ENCODE peak calls at places on chromosomes 6 and 20, in five cellular contexts. One of them, this sample, is unnamed.

GRCh38 chr6:12026120-12026519 is 14.0 kb downstream of the HIVEP1 start:
- DNase-seq in heart right ventricle: no peak
- DNase-seq in neuronal stem cell: no peak
- DNase-seq in fibroblast of lung: no peak
- DNase-seq in sigmoid colon: no peak
- DNase-seq in this sample: no peak

GRCh38 chr6:52417675-52418111 is 2.4 kb upstream of the EFHC1 start:
- DNase-seq in heart right ventricle: no peak
- DNase-seq in fibroblast of lung: peak; percentile 90
- DNase-seq in neuronal stem cell: no peak
- DNase-seq in sigmoid colon: no peak
- DNase-seq in this sample: no peak

GRCh38 chr20:2446845-2447244 is 23.7 kb downstream of the SNRPB start:
- DNase-seq in fibroblast of lung: no peak
- DNase-seq in neuronal stem cell: no peak
- DNase-seq in heart right ventricle: no peak
- DNase-seq in sigmoid colon: no peak
- DNase-seq in this sample: no peak

GRCh38 chr20:25009218-25010145 is 16.9 kb upstream of the APMAP start:
- DNase-seq in neuronal stem cell: no peak
- DNase-seq in fibroblast of lung: peak; percentile 57
- DNase-seq in sigmoid colon: peak; percentile 60
- DNase-seq in heart right ventricle: no peak
- DNase-seq in this sample: peak; percentile 9

GRCh38 chr6:169894377-169894960 is 143.0 kb downstream of the ERMARD start:
- DNase-seq in sigmoid colon: no peak
- DNase-seq in neuronal stem cell: no peak
- DNase-seq in fibroblast of lung: no peak
- DNase-seq in heart right ventricle: no peak
- DNase-seq in this sample: no peak

GRCh38 chr6:149168968-149169367 is 148.5 kb upstream of the TAB2 start:
- DNase-seq in heart right ventricle: no peak
- DNase-seq in neuronal stem cell: no peak
- DNase-seq in sigmoid colon: no peak
- DNase-seq in fibroblast of lung: no peak
- DNase-seq in this sample: no peak

GRCh38 chr6:128882991-128883571 is at the start of gene LAMA2:
- DNase-seq in sigmoid colon: peak; percentile 92
- DNase-seq in fibroblast of lung: peak; percentile 76
- DNase-seq in neuronal stem cell: peak; percentile 56
- DNase-seq in heart right ventricle: peak; percentile 88
- DNase-seq in this sample: peak; percentile 86

GRCh38 chr6:16276991-16277981 is 38.9 kb downstream of the GMPR start:
- DNase-seq in fibroblast of lung: peak; percentile 94
- DNase-seq in heart right ventricle: peak; percentile 70
- DNase-seq in sigmoid colon: peak; percentile 72
- DNase-seq in neuronal stem cell: peak; percentile 51
- DNase-seq in this sample: peak; percentile 85

GRCh38 chr6:10418361-10418861 is 3.5 kb upstream of the TFAP2A start:
- DNase-seq in sigmoid colon: no peak
- DNase-seq in fibroblast of lung: no peak
- DNase-seq in heart right ventricle: no peak
- DNase-seq in neuronal stem cell: no peak
- DNase-seq in this sample: no peak

GRCh38 chr6:52407467-52407866 is 12.7 kb upstream of the EFHC1 start:
- DNase-seq in heart right ventricle: no peak
- DNase-seq in fibroblast of lung: peak; percentile 56
- DNase-seq in neuronal stem cell: peak; percentile 36
- DNase-seq in sigmoid colon: no peak
- DNase-seq in this sample: no peak

GRCh38 chr6:8434727-8435092 is 635 bp downstream of the SLC35B3 start:
- DNase-seq in sigmoid colon: no peak
- DNase-seq in fibroblast of lung: no peak
- DNase-seq in neuronal stem cell: no peak
- DNase-seq in heart right ventricle: no peak
- DNase-seq in this sample: no peak

GRCh38 chr6:151021878-151022277 is 156.4 kb downstream of the MTHFD1L start:
- DNase-seq in fibroblast of lung: peak; percentile 17
- DNase-seq in neuronal stem cell: no peak
- DNase-seq in heart right ventricle: no peak
- DNase-seq in sigmoid colon: no peak
- DNase-seq in this sample: no peak

GRCh38 chr6:68728580-68728979 is 93.5 kb downstream of the ADGRB3 start:
- DNase-seq in heart right ventricle: no peak
- DNase-seq in neuronal stem cell: no peak
- DNase-seq in sigmoid colon: no peak
- DNase-seq in fibroblast of lung: no peak
- DNase-seq in this sample: no peak

GRCh38 chr6:69026243-69026642 is 391.2 kb downstream of the ADGRB3 start:
- DNase-seq in sigmoid colon: no peak
- DNase-seq in heart right ventricle: no peak
- DNase-seq in fibroblast of lung: peak; percentile 85
- DNase-seq in neuronal stem cell: no peak
- DNase-seq in this sample: no peak

GRCh38 chr20:33164763-33165095 is 3.2 kb upstream of the BPIFA2 start:
- DNase-seq in heart right ventricle: no peak
- DNase-seq in fibroblast of lung: no peak
- DNase-seq in neuronal stem cell: no peak
- DNase-seq in sigmoid colon: no peak
- DNase-seq in this sample: no peak

GRCh38 chr6:23477576-23477975 is 648.4 kb upstream of the NRSN1 start:
- DNase-seq in sigmoid colon: no peak
- DNase-seq in fibroblast of lung: no peak
- DNase-seq in heart right ventricle: no peak
- DNase-seq in neuronal stem cell: no peak
- DNase-seq in this sample: no peak

GRCh38 chr6:129215246-129215645 is 332.3 kb downstream of the LAMA2 start:
- DNase-seq in neuronal stem cell: no peak
- DNase-seq in sigmoid colon: no peak
- DNase-seq in fibroblast of lung: no peak
- DNase-seq in heart right ventricle: no peak
- DNase-seq in this sample: no peak

GRCh38 chr6:80789912-80790635 is 683.6 kb downstream of the BCKDHB start:
- DNase-seq in sigmoid colon: no peak
- DNase-seq in neuronal stem cell: no peak
- DNase-seq in heart right ventricle: no peak
- DNase-seq in fibroblast of lung: peak; percentile 18
- DNase-seq in this sample: no peak

GRCh38 chr20:23078994-23079364 is 7.1 kb downstream of the CD93 start:
- DNase-seq in heart right ventricle: no peak
- DNase-seq in sigmoid colon: peak; percentile 58
- DNase-seq in fibroblast of lung: no peak
- DNase-seq in neuronal stem cell: no peak
- DNase-seq in this sample: no peak

GRCh38 chr6:85866758-85867401 is 224.2 kb upstream of the SYNCRIP start:
- DNase-seq in fibroblast of lung: no peak
- DNase-seq in sigmoid colon: no peak
- DNase-seq in heart right ventricle: no peak
- DNase-seq in neuronal stem cell: no peak
- DNase-seq in this sample: no peak

GRCh38 chr20:51275816-51276215 is 252.9 kb upstream of the KCNG1 start:
- DNase-seq in neuronal stem cell: no peak
- DNase-seq in fibroblast of lung: peak; percentile 38
- DNase-seq in sigmoid colon: no peak
- DNase-seq in heart right ventricle: no peak
- DNase-seq in this sample: no peak

GRCh38 chr6:93787841-93788240 is 368.5 kb upstream of the EPHA7 start:
- DNase-seq in neuronal stem cell: no peak
- DNase-seq in sigmoid colon: no peak
- DNase-seq in heart right ventricle: no peak
- DNase-seq in fibroblast of lung: peak; percentile 55
- DNase-seq in this sample: no peak

GRCh38 chr6:105474234-105474633 is 71.4 kb upstream of the PREP start:
- DNase-seq in heart right ventricle: no peak
- DNase-seq in sigmoid colon: no peak
- DNase-seq in fibroblast of lung: peak; percentile 30
- DNase-seq in neuronal stem cell: no peak
- DNase-seq in this sample: no peak

GRCh38 chr6:111861321-111861938 is 11.8 kb downstream of the FYN start:
- DNase-seq in fibroblast of lung: no peak
- DNase-seq in neuronal stem cell: no peak
- DNase-seq in sigmoid colon: no peak
- DNase-seq in heart right ventricle: no peak
- DNase-seq in this sample: no peak

GRCh38 chr6:34344314-34344713 is 48.2 kb downstream of the NUDT3 start:
- DNase-seq in sigmoid colon: no peak
- DNase-seq in neuronal stem cell: no peak
- DNase-seq in fibroblast of lung: no peak
- DNase-seq in heart right ventricle: no peak
- DNase-seq in this sample: no peak

GRCh38 chr6:167210375-167211295 is 52.9 kb upstream of the GPR31 start:
- DNase-seq in fibroblast of lung: peak; percentile 29
- DNase-seq in sigmoid colon: peak; percentile 81
- DNase-seq in neuronal stem cell: no peak
- DNase-seq in heart right ventricle: no peak
- DNase-seq in this sample: no peak

GRCh38 chr20:32190608-32191415 is 16.7 kb downstream of the PLAGL2 start:
- DNase-seq in fibroblast of lung: no peak
- DNase-seq in sigmoid colon: no peak
- DNase-seq in neuronal stem cell: no peak
- DNase-seq in heart right ventricle: no peak
- DNase-seq in this sample: peak; percentile 19

GRCh38 chr6:17866876-17867444 is 120.5 kb downstream of the KIF13A start:
- DNase-seq in sigmoid colon: no peak
- DNase-seq in heart right ventricle: no peak
- DNase-seq in neuronal stem cell: no peak
- DNase-seq in fibroblast of lung: no peak
- DNase-seq in this sample: no peak

GRCh38 chr6:119148102-119148824 is 69.8 kb upstream of the FAM184A start:
- DNase-seq in fibroblast of lung: peak; percentile 83
- DNase-seq in heart right ventricle: no peak
- DNase-seq in sigmoid colon: no peak
- DNase-seq in neuronal stem cell: peak; percentile 47
- DNase-seq in this sample: no peak

GRCh38 chr6:94088870-94089269 is 669.5 kb upstream of the EPHA7 start:
- DNase-seq in fibroblast of lung: no peak
- DNase-seq in heart right ventricle: no peak
- DNase-seq in neuronal stem cell: no peak
- DNase-seq in sigmoid colon: no peak
- DNase-seq in this sample: no peak

GRCh38 chr6:73640179-73640750 is 13.5 kb downstream of the SLC17A5 start:
- DNase-seq in sigmoid colon: no peak
- DNase-seq in neuronal stem cell: no peak
- DNase-seq in heart right ventricle: no peak
- DNase-seq in fibroblast of lung: peak; percentile 61
- DNase-seq in this sample: no peak

GRCh38 chr6:166955121-166955864 is 1.1 kb downstream of the RNASET2 start:
- DNase-seq in heart right ventricle: peak; percentile 24
- DNase-seq in sigmoid colon: peak; percentile 73
- DNase-seq in neuronal stem cell: peak; percentile 12
- DNase-seq in fibroblast of lung: no peak
- DNase-seq in this sample: peak; percentile 58

GRCh38 chr6:134379086-134379485 is 61.2 kb upstream of the SGK1 start:
- DNase-seq in fibroblast of lung: no peak
- DNase-seq in sigmoid colon: no peak
- DNase-seq in heart right ventricle: no peak
- DNase-seq in neuronal stem cell: no peak
- DNase-seq in this sample: no peak

GRCh38 chr6:84967389-84967788 is 203.0 kb upstream of the TBX18 start:
- DNase-seq in neuronal stem cell: no peak
- DNase-seq in heart right ventricle: no peak
- DNase-seq in fibroblast of lung: no peak
- DNase-seq in sigmoid colon: no peak
- DNase-seq in this sample: no peak

GRCh38 chr6:445571-446417 is 54.2 kb downstream of the IRF4 start:
- DNase-seq in sigmoid colon: no peak
- DNase-seq in neuronal stem cell: no peak
- DNase-seq in heart right ventricle: no peak
- DNase-seq in fibroblast of lung: no peak
- DNase-seq in this sample: peak; percentile 49

GRCh38 chr20:62356143-62356947 is 10.8 kb downstream of the LAMA5 start:
- DNase-seq in heart right ventricle: peak; percentile 70
- DNase-seq in sigmoid colon: peak; percentile 71
- DNase-seq in fibroblast of lung: no peak
- DNase-seq in neuronal stem cell: no peak
- DNase-seq in this sample: peak; percentile 93
- H3K4me1 ChIP-seq in heart right ventricle: peaks cover 69% of the 10 kb centered on the region
- H3K4me1 ChIP-seq in sigmoid colon: peaks cover 93% of the 10 kb centered on the region
- H3K4me1 ChIP-seq in fibroblast of lung: peaks cover 39% of the 10 kb centered on the region
- H3K4me1 ChIP-seq in neuronal stem cell: peaks cover 28% of the 10 kb centered on the region
- H3K4me1 ChIP-seq in this sample: peaks cover 94% of the 10 kb centered on the region

GRCh38 chr20:63002511-63002910 is 4.3 kb downstream of the BHLHE23 start:
- DNase-seq in heart right ventricle: peak; percentile 1
- DNase-seq in fibroblast of lung: no peak
- DNase-seq in neuronal stem cell: no peak
- DNase-seq in sigmoid colon: no peak
- DNase-seq in this sample: no peak
- H3K27me3 ChIP-seq in heart right ventricle: peaks cover 97% of the 10 kb centered on the region
- H3K27me3 ChIP-seq in fibroblast of lung: peaks cover 61% of the 10 kb centered on the region
- H3K27me3 ChIP-seq in neuronal stem cell: peaks cover 35% of the 10 kb centered on the region
- H3K27me3 ChIP-seq in sigmoid colon: peaks cover 44% of the 10 kb centered on the region
- H3K27me3 ChIP-seq in this sample: peaks cover 90% of the 10 kb centered on the region

DNA sequence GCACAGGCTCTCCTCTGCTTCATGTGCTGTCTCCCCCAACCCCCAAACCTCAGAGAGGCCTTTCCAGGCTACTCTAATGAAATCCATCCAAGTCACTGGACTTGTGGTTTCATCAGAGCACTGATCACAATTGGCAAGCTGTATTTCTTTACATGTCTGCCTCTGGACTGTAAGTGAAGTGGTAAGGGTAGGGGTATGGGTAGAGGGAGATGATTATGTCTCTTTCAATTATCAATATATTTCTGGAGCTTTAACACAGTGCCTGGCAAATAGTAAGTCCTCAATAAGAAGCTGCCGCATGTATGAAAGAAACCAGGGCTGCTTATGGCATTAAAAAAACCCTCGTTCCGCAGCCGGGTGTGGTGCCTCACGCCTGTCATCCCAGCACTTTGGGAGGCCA is 5.4 kb downstream of the TRERF1 start:
- DNase-seq in fibroblast of lung: no peak
- DNase-seq in neuronal stem cell: no peak
- DNase-seq in sigmoid colon: no peak
- DNase-seq in heart right ventricle: no peak
- DNase-seq in this sample: no peak
- H3K4me1 ChIP-seq in fibroblast of lung: peaks cover 20% of the 10 kb centered on the region
- H3K4me1 ChIP-seq in neuronal stem cell: peaks cover 26% of the 10 kb centered on the region
- H3K4me1 ChIP-seq in sigmoid colon: peaks cover 57% of the 10 kb centered on the region
- H3K4me1 ChIP-seq in heart right ventricle: no peaks in the 10 kb centered on the region
- H3K4me1 ChIP-seq in this sample: no peaks in the 10 kb centered on the region

DNA sequence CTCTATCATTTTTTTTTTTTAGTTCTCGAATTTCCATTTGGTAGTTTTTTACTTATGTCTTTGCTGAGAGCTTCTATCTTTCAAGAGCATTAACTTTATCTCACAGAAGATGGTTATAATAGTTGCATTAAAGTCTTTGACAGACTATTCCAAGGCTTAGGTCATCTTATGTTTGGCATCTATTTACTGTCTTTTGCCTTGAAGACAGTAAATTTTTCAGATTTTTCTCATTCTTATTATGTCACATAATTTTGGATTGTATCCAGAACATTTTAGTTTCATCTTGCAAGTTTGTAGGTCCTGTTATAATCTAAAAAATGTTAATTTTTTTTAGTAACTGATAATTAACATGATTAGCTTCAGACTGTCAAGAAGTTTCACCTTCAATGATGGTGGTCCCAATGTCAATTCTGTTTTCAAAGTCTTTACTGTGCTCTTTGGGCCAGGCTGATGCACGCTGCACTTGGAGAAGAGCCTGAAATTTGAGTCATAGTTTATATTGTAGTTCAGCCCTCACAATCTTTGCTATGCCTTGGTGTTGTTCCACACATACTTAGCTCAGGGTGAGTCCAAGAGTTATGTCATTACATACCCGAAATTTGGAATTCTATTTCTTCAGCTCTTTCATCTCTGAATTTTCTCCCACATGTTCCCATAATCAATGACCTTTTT is 110.5 kb upstream of the BTBD3 start:
- DNase-seq in sigmoid colon: no peak
- DNase-seq in heart right ventricle: no peak
- DNase-seq in neuronal stem cell: no peak
- DNase-seq in fibroblast of lung: peak; percentile 94
- DNase-seq in this sample: no peak
- H3K27me3 ChIP-seq in sigmoid colon: no peaks in the 10 kb centered on the region
- H3K27me3 ChIP-seq in heart right ventricle: no peaks in the 10 kb centered on the region
- H3K27me3 ChIP-seq in neuronal stem cell: no peaks in the 10 kb centered on the region
- H3K27me3 ChIP-seq in fibroblast of lung: no peaks in the 10 kb centered on the region
- H3K27me3 ChIP-seq in this sample: no peaks in the 10 kb centered on the region

This sample was measured in tibial artery.